ENCODE peak calls at places on chromosomes 6 and 20, in four cellular contexts. C is HCT116, J is H1, P is HepG2. Q is an unnamed sample.

GRCh38 chr6:43846556-43846955 is 76.5 kb downstream of the VEGFA start:
- DNase-seq in J (no peak), P (no peak), C (no peak), Q (no peak)

GRCh38 chr20:9518776-9519175 is 4.4 kb downstream of the LAMP5 start:
- DNase-seq in P (no peak), C (no peak), J (no peak), Q (no peak)

GRCh38 chr6:158536084-158536890 is 23.6 kb upstream of the TMEM181 start:
- DNase-seq in J (no peak), P (peak), C (peak), Q (peak)

GRCh38 chr6:28489366-28490190 is 26.0 kb downstream of the GPX6 start:
- DNase-seq in P (peak), J (peak), C (peak), Q (peak)

GRCh38 chr6:32905078-32905477 is 35.8 kb downstream of the HLA-DMB start:
- DNase-seq in P (no peak), J (no peak), C (no peak), Q (no peak)

GRCh38 chr6:153150400-153150766 is 19.3 kb upstream of the RGS17 start:
- DNase-seq in C (no peak), P (no peak), J (no peak), Q (no peak)

GRCh38 chr20:3323398-3323797 is 84.1 kb downstream of the DNAAF9 start:
- DNase-seq in P (no peak), J (no peak), C (no peak), Q (peak)

GRCh38 chr6:10759884-10760329 is 12.3 kb downstream of the TMEM14B start:
- DNase-seq in J (no peak), P (no peak), C (peak), Q (no peak)

GRCh38 chr6:33167374-33168148 is 24.7 kb downstream of the COL11A2 start:
- DNase-seq in C (no peak), J (no peak), P (no peak), Q (no peak)

GRCh38 chr6:160974304-160974771 is 17.2 kb upstream of the MAP3K4 start:
- DNase-seq in J (no peak), P (no peak), C (no peak), Q (peak)

GRCh38 chr6:96075826-96076225 is 60.1 kb downstream of the FUT9 start:
- DNase-seq in J (no peak), P (no peak), C (no peak), Q (no peak)

GRCh38 chr6:56255370-56255769 is 8.0 kb upstream of the COL21A1 start:
- DNase-seq in P (no peak), C (no peak), J (no peak), Q (no peak)

GRCh38 chr6:49606696-49607390 is 29.8 kb downstream of the RHAG start:
- DNase-seq in C (peak), P (peak), J (no peak), Q (peak)

GRCh38 chr6:18122128-18123093 is at the start of gene NHLRC1:
- DNase-seq in P (peak), J (peak), C (no peak), Q (no peak)

GRCh38 chr6:38773338-38773737 is 58.2 kb downstream of the DNAH8 start:
- DNase-seq in P (peak), C (peak), J (no peak), Q (peak)

GRCh38 chr20:17854307-17854903 is 114.2 kb downstream of the SNX5 start:
- DNase-seq in J (no peak), P (peak), C (peak), Q (no peak)

GRCh38 chr6:120564779-120565178 is 769.5 kb downstream of the TBC1D32 start:
- DNase-seq in J (no peak), C (no peak), P (no peak), Q (no peak)

GRCh38 chr20:9071976-9072726 is 3.3 kb downstream of the PLCB4 start:
- DNase-seq in C (no peak), J (no peak), P (no peak), Q (no peak)

GRCh38 chr6:100116409-100117194 is 122.6 kb upstream of the MCHR2 start:
- DNase-seq in C (peak), P (peak), J (peak), Q (peak)

GRCh38 chr6:23454090-23454998 is 671.7 kb upstream of the NRSN1 start:
- DNase-seq in J (no peak), C (no peak), P (no peak), Q (no peak)

GRCh38 chr6:79094938-79095337 is 16.9 kb upstream of the PHIP start:
- DNase-seq in P (no peak), J (no peak), C (no peak), Q (no peak)

GRCh38 chr20:23151008-23151703 is 65.0 kb upstream of the CD93 start:
- DNase-seq in P (no peak), C (no peak), J (no peak), Q (no peak)

GRCh38 chr20:23151885-23152284 is 65.8 kb upstream of the CD93 start:
- DNase-seq in P (no peak), J (no peak), C (no peak), Q (peak)

GRCh38 chr20:23153696-23154341 is 67.7 kb upstream of the CD93 start:
- DNase-seq in J (no peak), P (no peak), C (no peak), Q (no peak)

GRCh38 chr20:23152902-23153301 is 66.8 kb upstream of the CD93 start:
- DNase-seq in J (no peak), P (no peak), C (no peak), Q (no peak)

GRCh38 chr20:23152308-23152892 is 66.3 kb upstream of the CD93 start:
- DNase-seq in P (peak), C (no peak), J (no peak), Q (peak)
- TF ChIP-seq FOSL1 in P (no peak), C (no peak), J (no peak), Q (peak)

GRCh38 chr6:116253188-116253504 is 729 bp downstream of the TSPYL4 start:
- DNase-seq in P (no peak), C (no peak), J (no peak), Q (no peak)

GRCh38 chr6:116253505-116254296 is at the start of gene TSPYL4:
- DNase-seq in J (peak), P (peak), C (peak), Q (peak)

GRCh38 chr6:116256694-116257093 is 2.8 kb upstream of the TSPYL4 start:
- DNase-seq in J (no peak), P (no peak), C (no peak), Q (no peak)

GRCh38 chr6:116254297-116254724 is 436 bp upstream of the TSPYL4 start:
- DNase-seq in P (no peak), J (no peak), C (no peak), Q (no peak)

GRCh38 chr6:116255246-116255800 is 1.4 kb upstream of the TSPYL4 start:
- DNase-seq in C (no peak), J (no peak), P (peak), Q (peak)
- TF ChIP-seq FOSL1 in C (no peak), J (no peak), P (no peak), Q (no peak)

GRCh38 chr20:15320941-15321340 is 983.5 kb upstream of the FLRT3 start:
- DNase-seq in P (no peak), J (no peak), C (no peak), Q (no peak)
- TF ChIP-seq FOSL1 in P (no peak), J (no peak), C (no peak), Q (no peak)

GRCh38 chr6:113301651-113302050 is 555.5 kb upstream of the MARCKS start:
- DNase-seq in P (no peak), J (no peak), C (no peak), Q (no peak)

GRCh38 chr6:113299526-113299925 is 557.6 kb upstream of the MARCKS start:
- DNase-seq in P (no peak), J (no peak), C (no peak), Q (no peak)
- TF ChIP-seq FOSL1 in P (no peak), J (no peak), C (no peak), Q (no peak)

DNA sequence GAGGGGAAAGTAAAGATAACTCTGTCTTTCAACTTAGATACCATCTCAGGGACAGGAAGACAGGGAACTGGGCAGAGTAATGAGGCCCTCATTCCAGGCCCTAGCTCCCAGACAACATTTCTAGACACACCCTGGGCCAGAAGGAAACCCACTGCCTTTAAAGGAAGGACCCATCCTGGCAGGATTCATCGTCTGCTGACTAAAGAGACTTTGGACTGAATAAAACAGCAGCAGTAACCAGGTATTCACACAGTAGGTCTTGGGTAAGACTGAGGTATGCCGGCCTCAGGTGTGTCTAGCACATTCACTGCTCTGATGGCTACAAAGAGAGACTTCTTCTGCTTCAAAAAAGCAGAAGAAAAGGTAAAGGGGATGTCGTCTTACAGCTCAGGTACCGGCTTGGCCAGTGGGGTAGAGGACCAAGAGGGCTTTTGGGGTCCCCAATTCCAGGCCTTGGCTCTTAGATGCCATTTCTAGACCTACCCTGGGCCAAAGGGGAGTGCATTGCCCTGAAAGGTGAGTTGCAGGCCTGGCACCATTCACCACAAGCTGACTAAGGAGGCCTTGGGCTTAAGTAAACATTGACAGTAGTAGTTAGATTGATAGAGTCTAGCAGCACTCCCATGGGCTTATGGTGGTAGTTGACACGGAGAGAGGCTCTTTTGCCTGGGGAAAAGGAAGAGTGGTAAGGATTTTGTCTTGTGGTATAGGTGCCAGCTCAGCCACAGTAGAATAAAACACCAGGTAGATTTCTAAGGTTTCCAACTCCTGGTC is 13.4 kb downstream of the SNX14 start:
- DNase-seq in J (no peak), C (no peak), P (peak), Q (no peak)
- TF ChIP-seq FOSL1 in J (no peak), C (no peak), P (no peak), Q (no peak)

Q was measured in K562.